ENCODE peak calls at places on chromosomes 3 and 15, in five cellular contexts. One of them, this sample, is unnamed.

GRCh38 chr15:65414841-65415621 is 7.7 kb downstream of the IGDCC4 start:
- DNase-seq in transverse colon: no peak
- DNase-seq in AG10803: peak
- DNase-seq in brain microvascular endothelial cell: peak
- DNase-seq in HCT116: no peak
- DNase-seq in this sample: no peak

GRCh38 chr15:52171386-52171785 is 19.8 kb downstream of the GNB5 start:
- DNase-seq in transverse colon: no peak
- DNase-seq in HCT116: no peak
- DNase-seq in AG10803: no peak
- DNase-seq in brain microvascular endothelial cell: peak
- DNase-seq in this sample: no peak

GRCh38 chr3:101865751-101866509 is 16.6 kb downstream of the NFKBIZ start:
- DNase-seq in brain microvascular endothelial cell: no peak
- DNase-seq in transverse colon: no peak
- DNase-seq in AG10803: no peak
- DNase-seq in HCT116: peak
- DNase-seq in this sample: no peak

GRCh38 chr3:2910997-2911396 is 199.2 kb downstream of the IL5RA start:
- DNase-seq in HCT116: no peak
- DNase-seq in transverse colon: no peak
- DNase-seq in AG10803: no peak
- DNase-seq in brain microvascular endothelial cell: no peak
- DNase-seq in this sample: no peak

GRCh38 chr15:90020041-90020735 is 19.1 kb downstream of the ZNF710 start:
- DNase-seq in HCT116: no peak
- DNase-seq in transverse colon: peak
- DNase-seq in brain microvascular endothelial cell: no peak
- DNase-seq in AG10803: no peak
- DNase-seq in this sample: no peak

GRCh38 chr3:196843435-196844110 is 24.1 kb upstream of the SENP5 start:
- DNase-seq in AG10803: no peak
- DNase-seq in HCT116: no peak
- DNase-seq in transverse colon: no peak
- DNase-seq in brain microvascular endothelial cell: no peak
- DNase-seq in this sample: no peak

GRCh38 chr15:31296304-31297220 is 30.1 kb upstream of the KLF13 start:
- DNase-seq in brain microvascular endothelial cell: no peak
- DNase-seq in AG10803: no peak
- DNase-seq in transverse colon: peak
- DNase-seq in HCT116: no peak
- DNase-seq in this sample: peak

GRCh38 chr3:184562146-184562861 is 719 bp downstream of the EPHB3 start:
- DNase-seq in brain microvascular endothelial cell: no peak
- DNase-seq in AG10803: no peak
- DNase-seq in HCT116: no peak
- DNase-seq in transverse colon: no peak
- DNase-seq in this sample: no peak

GRCh38 chr15:36370051-36370734 is 209.2 kb upstream of the CDIN1 start:
- DNase-seq in AG10803: no peak
- DNase-seq in brain microvascular endothelial cell: no peak
- DNase-seq in HCT116: no peak
- DNase-seq in transverse colon: no peak
- DNase-seq in this sample: no peak

GRCh38 chr3:169722715-169723114 is 42.1 kb downstream of the TERC start:
- DNase-seq in transverse colon: no peak
- DNase-seq in HCT116: no peak
- DNase-seq in AG10803: no peak
- DNase-seq in brain microvascular endothelial cell: no peak
- DNase-seq in this sample: no peak

GRCh38 chr3:160796813-160797164 is 40.8 kb downstream of the PPM1L start:
- DNase-seq in brain microvascular endothelial cell: no peak
- DNase-seq in AG10803: no peak
- DNase-seq in HCT116: no peak
- DNase-seq in transverse colon: no peak
- DNase-seq in this sample: peak

GRCh38 chr3:72891053-72891855 is 3.4 kb downstream of the GXYLT2 start:
- DNase-seq in brain microvascular endothelial cell: peak
- DNase-seq in HCT116: no peak
- DNase-seq in AG10803: peak
- DNase-seq in transverse colon: peak
- DNase-seq in this sample: peak
- TF ChIP-seq CTCF in brain microvascular endothelial cell: peak
- TF ChIP-seq CTCF in HCT116: no peak
- TF ChIP-seq CTCF in AG10803: peak
- TF ChIP-seq CTCF in transverse colon: no peak
- TF ChIP-seq CTCF in this sample: no peak

DNA sequence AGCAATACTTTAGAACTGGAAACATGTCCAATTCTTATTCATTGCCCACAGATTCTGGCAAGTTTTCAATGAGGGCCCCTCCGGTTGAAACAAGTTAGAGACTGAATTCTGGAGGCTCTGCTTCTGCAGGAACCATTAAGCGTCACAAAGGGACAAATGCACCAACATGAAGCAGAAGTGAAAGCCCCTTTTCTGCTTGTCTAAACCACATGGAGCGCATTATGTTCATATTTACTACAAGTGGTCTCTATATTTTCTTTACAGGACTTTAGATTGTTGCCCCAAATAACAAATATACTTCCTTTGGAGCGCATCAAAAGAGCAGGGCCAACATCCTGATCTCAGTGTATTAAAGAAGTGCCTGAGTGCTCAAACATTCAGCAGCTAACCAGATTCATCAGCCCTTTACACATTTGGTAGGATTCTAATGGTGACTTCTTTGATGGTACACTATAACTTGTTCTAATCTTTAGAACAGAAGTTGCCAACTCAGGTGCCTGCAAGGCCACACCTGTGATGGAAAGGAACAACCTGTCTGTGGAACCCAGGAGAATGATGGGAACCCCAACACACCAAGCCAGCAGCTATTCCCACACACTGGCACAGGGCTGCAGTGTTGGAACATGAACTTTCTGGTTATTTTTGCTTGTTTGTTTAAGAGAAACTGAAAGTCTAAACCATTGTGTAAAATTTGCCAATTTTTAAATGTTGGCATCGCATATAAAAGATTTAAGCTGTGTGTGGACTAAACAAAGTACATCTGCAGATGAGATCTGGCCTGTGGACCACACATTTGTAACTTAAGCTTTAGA is 243.2 kb downstream of the SLC9A9 start:
- DNase-seq in HCT116: no peak
- DNase-seq in transverse colon: no peak
- DNase-seq in brain microvascular endothelial cell: no peak
- DNase-seq in AG10803: no peak
- DNase-seq in this sample: no peak
- TF ChIP-seq CTCF in HCT116: no peak
- TF ChIP-seq CTCF in transverse colon: no peak
- TF ChIP-seq CTCF in brain microvascular endothelial cell: no peak
- TF ChIP-seq CTCF in AG10803: no peak
- TF ChIP-seq CTCF in this sample: no peak

DNA sequence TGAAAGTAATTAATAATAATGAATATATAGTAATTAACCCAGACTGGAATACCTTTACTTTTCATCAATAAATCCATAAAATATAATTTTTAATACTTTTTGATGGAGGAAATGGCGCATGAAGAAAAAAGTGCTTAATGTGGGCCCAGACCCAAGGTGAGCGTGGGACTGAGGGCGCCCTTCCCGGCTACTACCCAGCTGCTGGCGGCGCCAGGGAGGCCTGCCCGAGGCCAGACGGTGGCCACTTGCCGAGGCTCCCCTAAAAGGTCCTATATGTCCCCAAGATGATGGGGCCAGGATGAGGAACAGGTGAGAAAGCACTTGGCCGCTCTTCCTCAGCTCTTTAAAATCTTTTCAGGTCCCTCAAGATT is 29.1 kb downstream of the CCNL1 start:
- DNase-seq in HCT116: no peak
- DNase-seq in AG10803: no peak
- DNase-seq in transverse colon: no peak
- DNase-seq in brain microvascular endothelial cell: no peak
- DNase-seq in this sample: no peak
- TF ChIP-seq CTCF in HCT116: no peak
- TF ChIP-seq CTCF in AG10803: no peak
- TF ChIP-seq CTCF in transverse colon: no peak
- TF ChIP-seq CTCF in brain microvascular endothelial cell: no peak
- TF ChIP-seq CTCF in this sample: no peak

DNA sequence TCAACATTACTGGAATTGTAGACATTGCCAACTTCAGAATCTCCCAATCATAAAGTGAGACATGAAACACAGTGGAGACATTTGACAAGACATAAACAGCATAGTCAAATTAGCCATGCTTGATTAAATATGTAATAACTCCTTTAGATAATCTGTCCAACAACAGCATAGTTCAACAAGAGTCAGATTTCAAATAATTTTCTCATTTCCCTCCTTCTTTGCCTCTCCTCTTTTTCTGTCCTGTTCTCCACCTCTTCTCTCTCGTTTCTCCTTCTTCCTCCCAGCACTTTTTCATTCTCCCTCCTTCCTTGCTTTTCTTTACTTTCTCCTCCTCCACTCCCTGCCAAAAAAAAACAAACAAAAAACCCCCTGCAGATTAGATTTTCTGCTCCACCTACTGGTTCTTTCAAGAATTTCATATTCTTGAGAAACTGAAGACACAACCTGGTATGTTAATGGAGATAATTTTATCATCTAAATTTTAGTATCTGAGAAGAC is 20.1 kb downstream of the CPOX start:
- DNase-seq in AG10803: no peak
- DNase-seq in transverse colon: no peak
- DNase-seq in brain microvascular endothelial cell: no peak
- DNase-seq in HCT116: no peak
- DNase-seq in this sample: peak
- TF ChIP-seq CTCF in AG10803: peak
- TF ChIP-seq CTCF in transverse colon: peak
- TF ChIP-seq CTCF in brain microvascular endothelial cell: peak
- TF ChIP-seq CTCF in HCT116: peak
- TF ChIP-seq CTCF in this sample: peak

GRCh38 chr3:52892625-52893311 is 4.6 kb downstream of the STIMATE start:
- DNase-seq in transverse colon: no peak
- DNase-seq in brain microvascular endothelial cell: no peak
- DNase-seq in AG10803: peak
- DNase-seq in HCT116: no peak
- DNase-seq in this sample: no peak
- TF ChIP-seq CTCF in transverse colon: peak
- TF ChIP-seq CTCF in brain microvascular endothelial cell: peak
- TF ChIP-seq CTCF in AG10803: peak
- TF ChIP-seq CTCF in HCT116: peak
- TF ChIP-seq CTCF in this sample: no peak

GRCh38 chr3:51786247-51786646 is 7.2 kb upstream of the IQCF6 start:
- DNase-seq in transverse colon: no peak
- DNase-seq in AG10803: no peak
- DNase-seq in brain microvascular endothelial cell: no peak
- DNase-seq in HCT116: no peak
- DNase-seq in this sample: no peak
- TF ChIP-seq CTCF in transverse colon: no peak
- TF ChIP-seq CTCF in AG10803: no peak
- TF ChIP-seq CTCF in brain microvascular endothelial cell: no peak
- TF ChIP-seq CTCF in HCT116: no peak
- TF ChIP-seq CTCF in this sample: no peak